ENCODE peak calls at places on chromosomes 3 and 15, in four cellular contexts. I, L, K and O are unnamed samples.

GRCh38 chr3:129240436-129240835 is 9.0 kb upstream of the COPG1 start:
- DNase-seq in L (no peak), I (no peak), K (no peak), O (peak)

GRCh38 chr3:191170097-191170496 is 28.9 kb upstream of the OSTN start:
- DNase-seq in L (no peak), K (no peak), I (no peak), O (no peak)

GRCh38 chr3:84510007-84510406 is 448.8 kb upstream of the CADM2 start:
- DNase-seq in L (no peak), K (no peak), I (no peak), O (no peak)

GRCh38 chr3:131903988-131904415 is 130.8 kb downstream of the CPNE4 start:
- DNase-seq in L (no peak), I (peak), K (no peak), O (peak)

GRCh38 chr3:71102111-71103039 is 481.2 kb downstream of the FOXP1 start:
- DNase-seq in I (peak), L (no peak), K (no peak), O (peak)

GRCh38 chr3:195071916-195072820 is 198.8 kb downstream of the XXYLT1 start:
- DNase-seq in K (no peak), I (no peak), L (no peak), O (no peak)

GRCh38 chr3:9172851-9173320 is 76.6 kb downstream of the SRGAP3 start:
- DNase-seq in I (no peak), K (no peak), L (no peak), O (peak)

GRCh38 chr3:159039286-159039685 is 237.4 kb downstream of the MFSD1 start:
- DNase-seq in K (no peak), I (no peak), L (no peak), O (no peak)

GRCh38 chr15:65827065-65827464 is 35.0 kb upstream of the DENND4A start:
- DNase-seq in L (peak), I (no peak), K (no peak), O (peak)

GRCh38 chr15:74123131-74123429 is 7.3 kb upstream of the ISLR2 start:
- DNase-seq in L (no peak), I (no peak), K (no peak), O (no peak)

GRCh38 chr15:93030430-93031102 is 58.4 kb downstream of the RGMA start:
- DNase-seq in I (peak), K (peak), L (peak), O (peak)

GRCh38 chr15:69591905-69592508 is 139.4 kb downstream of the RPLP1 start:
- DNase-seq in K (no peak), L (no peak), I (no peak), O (peak)

GRCh38 chr3:192992346-192992745 is 74.7 kb upstream of the MB21D2 start:
- DNase-seq in I (no peak), K (no peak), L (no peak), O (no peak)

GRCh38 chr3:189898559-189899153 is 222.0 kb downstream of the P3H2 start:
- DNase-seq in I (peak), K (no peak), L (no peak), O (peak)

GRCh38 chr3:154421067-154421466 is 8.9 kb downstream of the GPR149 start:
- DNase-seq in I (peak), K (no peak), L (no peak), O (peak)

GRCh38 chr3:159844801-159845261 is 143.8 kb upstream of the IL12A start:
- DNase-seq in I (no peak), K (no peak), L (no peak), O (no peak)

GRCh38 chr3:129001101-129001816 is at the start of gene EFCC1:
- DNase-seq in I (peak), K (no peak), L (peak), O (no peak)

GRCh38 chr3:135752851-135753250 is 212.7 kb upstream of the PPP2R3A start:
- DNase-seq in L (no peak), K (no peak), I (no peak), O (no peak)

GRCh38 chr3:58109752-58110151 is 101.0 kb downstream of the DNASE1L3 start:
- DNase-seq in K (no peak), I (no peak), L (no peak), O (peak)

GRCh38 chr3:70882104-70882503 is 569.7 kb upstream of the MDFIC2 start:
- DNase-seq in I (peak), L (no peak), K (no peak), O (peak)

GRCh38 chr3:126056681-126057546 is 27.0 kb downstream of the SLC41A3 start:
- DNase-seq in K (no peak), I (peak), L (no peak), O (peak)

GRCh38 chr3:14718539-14718938 is 43.6 kb downstream of the C3orf20 start:
- DNase-seq in I (no peak), L (no peak), K (no peak), O (no peak)

GRCh38 chr3:14552041-14552648 is 12.0 kb upstream of the GRIP2 start:
- DNase-seq in K (no peak), L (no peak), I (no peak), O (no peak)

GRCh38 chr3:147744967-147745366 is 335.8 kb downstream of the ZIC1 start:
- DNase-seq in I (no peak), K (no peak), L (no peak), O (no peak)

GRCh38 chr15:26985050-26985449 is 14.1 kb downstream of the GABRG3 start:
- DNase-seq in K (no peak), I (no peak), L (no peak), O (no peak)

GRCh38 chr3:140931016-140931454 is 10.6 kb upstream of the SLC25A36 start:
- DNase-seq in L (no peak), I (no peak), K (no peak), O (no peak)

GRCh38 chr3:16511561-16512434 is 1.7 kb downstream of the RFTN1 start:
- DNase-seq in I (peak), L (peak), K (no peak), O (peak)

GRCh38 chr15:64559243-64559642 is 98.9 kb downstream of the ZNF609 start:
- DNase-seq in K (no peak), I (no peak), L (no peak), O (no peak)

GRCh38 chr3:46947981-46948791 is 28.4 kb downstream of the CCDC12 start:
- DNase-seq in L (peak), K (peak), I (peak), O (peak)

GRCh38 chr3:155712008-155712407 is 32.9 kb downstream of the PLCH1 start:
- DNase-seq in L (no peak), I (no peak), K (no peak), O (peak)
- H3K4me3 ChIP-seq in L (no peak), I (no peak), K (no peak), O (no peak)

GRCh38 chr3:175066617-175067415 is 207.7 kb downstream of the NAALADL2 start:
- DNase-seq in L (no peak), K (no peak), I (no peak), O (no peak)
- H3K4me3 ChIP-seq in L (no peak), K (no peak), I (no peak), O (no peak)

GRCh38 chr15:83653639-83654378 is at the start of gene ADAMTSL3:
- DNase-seq in K (no peak), L (peak), I (peak), O (peak)
- H3K4me3 ChIP-seq in K (no peak), L (peak), I (no peak), O (peak)

DNA sequence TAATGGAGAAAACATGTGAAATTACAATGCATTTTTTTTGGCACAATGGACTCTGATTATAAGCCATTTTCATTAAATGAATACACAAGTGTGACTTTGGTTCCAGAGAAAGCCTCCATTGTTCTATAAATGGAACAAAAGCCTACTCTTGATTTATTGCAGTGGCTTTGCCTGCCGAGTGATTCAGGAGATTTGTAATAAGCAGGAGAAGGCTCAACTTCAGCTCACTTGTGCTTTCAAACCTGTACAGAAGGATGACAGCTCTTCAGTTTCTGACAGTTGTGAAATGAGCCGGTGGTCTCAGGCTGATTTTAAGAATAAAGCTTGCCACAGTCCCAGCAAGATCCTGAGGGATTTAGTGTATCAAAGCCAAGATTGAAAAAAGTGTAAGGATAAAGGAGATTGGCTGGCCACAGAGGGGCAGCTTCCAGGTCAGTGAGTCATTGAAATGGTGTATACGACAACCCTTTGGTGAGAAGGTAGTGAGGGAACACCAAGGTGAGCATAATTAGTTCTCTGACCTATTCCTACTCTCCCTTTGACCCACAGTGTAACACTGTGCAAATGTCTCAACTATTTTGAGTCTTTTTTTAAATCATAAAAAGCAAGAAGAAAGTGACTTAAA is 438.8 kb upstream of the TGFBR2 start:
- DNase-seq in L (no peak), K (peak), I (no peak), O (peak)
- H3K4me3 ChIP-seq in L (no peak), K (peak), I (no peak), O (no peak)